ENCODE peak calls at places on chromosomes 16 and 17, in four cellular contexts. K, Z, F and Y are unnamed samples.

GRCh38 chr17:77313831-77314230 is 173.1 kb downstream of the SEC14L1 start:
- DNase-seq in Z (no peak), K (no peak), F (no peak), Y (no peak)

GRCh38 chr17:2398655-2399571 is 1.9 kb downstream of the MNT start:
- DNase-seq in Z (peak), F (peak), K (peak), Y (peak)

GRCh38 chr17:50275279-50275678 is 1.0 kb downstream of the TMEM92 start:
- DNase-seq in K (no peak), Z (no peak), F (no peak), Y (no peak)

GRCh38 chr17:47698749-47699535 is 5.0 kb downstream of the TBKBP1 start:
- DNase-seq in Z (no peak), K (peak), F (peak), Y (peak)

GRCh38 chr17:8718001-8718563 is 26.6 kb downstream of the CCDC42 start:
- DNase-seq in K (no peak), F (no peak), Z (no peak), Y (no peak)

GRCh38 chr16:70801611-70802010 is 653 bp upstream of the VAC14 start:
- DNase-seq in K (no peak), F (no peak), Z (no peak), Y (no peak)

GRCh38 chr17:48541574-48542113 is 3.3 kb downstream of the HOXB2 start:
- DNase-seq in F (peak), K (peak), Z (peak), Y (peak)

GRCh38 chr16:50887500-50887899 is 145.6 kb downstream of the CYLD start:
- DNase-seq in F (no peak), Z (no peak), K (no peak), Y (no peak)

GRCh38 chr17:40980594-40980993 is 3.5 kb downstream of the KRT40 start:
- DNase-seq in F (no peak), Z (no peak), K (peak), Y (no peak)

GRCh38 chr17:17180141-17180603 is 26.0 kb downstream of the PLD6 start:
- DNase-seq in F (peak), K (no peak), Z (peak), Y (peak)

GRCh38 chr16:49843758-49844157 is 12.2 kb downstream of the ZNF423 start:
- DNase-seq in K (no peak), Z (no peak), F (no peak), Y (no peak)

GRCh38 chr16:70730016-70730415 is 44.2 kb upstream of the MTSS2 start:
- DNase-seq in K (no peak), F (no peak), Z (no peak), Y (no peak)

GRCh38 chr16:726438-727290 is at the start of the genes CCDC78 and HAGHL:
- DNase-seq in Z (peak), K (peak), F (peak), Y (peak)

GRCh38 chr16:4613636-4614570 is 785 bp downstream of the UBALD1 start:
- DNase-seq in Z (no peak), K (peak), F (peak), Y (peak)

GRCh38 chr17:79847698-79848369 is 8.6 kb upstream of the CBX4 start:
- DNase-seq in F (no peak), K (no peak), Z (no peak), Y (no peak)

DNA sequence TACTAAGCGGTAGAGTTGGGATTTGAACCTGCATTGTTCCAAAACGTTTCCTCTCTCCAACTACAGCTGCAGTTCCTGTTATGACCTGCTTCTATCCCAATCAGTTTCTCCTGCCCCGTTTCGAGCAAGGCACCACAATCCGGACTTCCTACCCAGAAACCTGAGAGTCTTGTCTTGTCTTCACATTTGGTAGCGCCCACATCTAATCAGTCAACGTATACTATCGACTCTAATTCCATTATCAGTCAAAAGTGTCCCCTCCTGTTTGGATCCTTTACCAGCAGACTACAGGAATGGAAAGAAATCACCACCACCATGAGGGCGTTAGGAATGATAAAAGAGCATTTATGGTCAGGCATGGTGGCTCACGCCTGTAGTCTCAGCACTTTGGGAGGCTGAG is 124.6 kb downstream of the AXIN2 start:
- DNase-seq in K (no peak), F (no peak), Z (no peak), Y (no peak)
- TF ChIP-seq CTCF in K (no peak), F (no peak), Z (no peak), Y (no peak)

DNA sequence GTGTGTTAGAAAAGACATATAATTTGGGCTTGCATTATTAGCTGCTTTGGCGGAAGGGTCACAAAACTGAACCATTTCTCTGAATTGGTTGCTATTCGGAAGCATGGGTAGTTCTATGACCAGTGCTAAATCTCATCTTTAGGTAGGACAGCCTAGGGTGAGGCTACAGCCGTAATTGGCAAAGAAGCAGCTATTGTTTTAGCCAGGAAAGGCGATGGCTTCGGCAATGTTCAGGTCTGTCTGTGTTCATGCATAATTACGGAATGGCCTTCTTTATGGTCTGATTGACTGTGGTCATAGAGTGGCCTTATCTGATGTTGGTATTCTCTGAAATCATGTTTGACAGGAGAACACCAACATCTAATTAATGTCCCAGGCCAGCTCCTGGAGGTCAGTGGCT is 368.4 kb upstream of the HSBP1 start:
- DNase-seq in Z (no peak), K (no peak), F (no peak), Y (no peak)
- TF ChIP-seq CTCF in Z (no peak), K (no peak), F (no peak), Y (no peak)

GRCh38 chr17:61249649-61250301 is 149.9 kb upstream of the TBX2 start:
- DNase-seq in Z (no peak), F (no peak), K (peak), Y (no peak)
- TF ChIP-seq CTCF in Z (no peak), F (no peak), K (no peak), Y (no peak)

GRCh38 chr17:56832446-56832845 is 1.3 kb downstream of the C17orf67 start:
- DNase-seq in Z (no peak), K (no peak), F (no peak), Y (no peak)

GRCh38 chr17:56833023-56833811 is 503 bp downstream of the C17orf67 start:
- DNase-seq in F (peak), K (peak), Z (peak), Y (peak)

GRCh38 chr17:56835259-56835575 is 1.3 kb downstream of the DGKE start:
- DNase-seq in F (no peak), K (peak), Z (no peak), Y (no peak)

GRCh38 chr17:56833812-56834379 is at the start of the genes C17orf67 and DGKE:
- DNase-seq in K (peak), F (peak), Z (peak), Y (peak)

DNA sequence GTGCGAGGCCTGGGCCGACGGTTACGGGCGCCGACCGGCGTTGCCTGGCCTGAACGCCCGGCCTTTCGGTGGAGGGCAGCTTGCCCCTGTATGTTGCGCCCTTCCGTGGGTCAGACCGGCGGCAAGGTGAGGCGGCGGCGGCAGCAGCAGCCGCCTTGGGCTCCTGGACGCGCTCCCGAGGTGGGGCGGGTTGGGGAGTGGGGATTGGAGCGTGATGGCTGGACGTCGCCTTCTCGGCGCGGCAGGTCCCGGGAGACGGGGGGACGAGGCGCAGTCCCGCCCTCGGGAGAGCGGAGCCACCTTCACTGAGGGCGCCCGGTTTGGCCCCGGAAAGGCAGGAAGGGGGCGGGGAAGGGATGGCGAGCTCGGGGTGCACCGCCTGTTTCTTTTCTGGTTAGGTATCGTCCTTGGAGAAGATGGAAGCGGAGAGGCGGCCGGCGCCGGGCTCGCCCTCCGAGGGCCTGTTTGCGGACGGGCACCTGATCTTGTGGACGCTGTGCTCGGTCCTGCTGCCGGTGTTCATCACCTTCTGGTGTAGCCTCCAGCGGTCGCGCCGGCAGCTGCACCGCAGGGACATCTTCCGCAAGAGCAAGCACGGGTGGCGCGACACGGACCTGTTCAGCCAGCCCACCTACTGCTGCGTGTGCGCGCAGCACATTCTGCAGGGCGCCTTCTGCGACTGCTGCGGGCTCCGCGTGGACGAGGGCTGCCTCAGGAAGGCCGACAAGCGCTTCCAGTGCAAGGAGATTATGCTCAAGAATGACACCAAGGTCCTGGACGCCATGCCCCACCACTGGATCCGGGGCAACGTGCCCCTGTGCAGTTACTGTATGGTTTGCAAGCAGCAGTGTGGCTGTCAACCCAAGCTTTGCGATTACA is 668 bp downstream of the DGKE start:
- DNase-seq in K (peak), Z (peak), F (peak), Y (peak)
- TF ChIP-seq CTCF in K (no peak), Z (no peak), F (no peak), Y (no peak)

GRCh38 chr17:65515512-65515911 is 45.9 kb downstream of the AXIN2 start:
- DNase-seq in Z (no peak), K (no peak), F (no peak), Y (no peak)

GRCh38 chr17:65515959-65516948 is 45.2 kb downstream of the AXIN2 start:
- DNase-seq in F (no peak), K (peak), Z (no peak), Y (no peak)

GRCh38 chr17:65514082-65514481 is 47.4 kb downstream of the AXIN2 start:
- DNase-seq in F (no peak), K (no peak), Z (no peak), Y (no peak)

GRCh38 chr17:65518256-65518655 is 43.2 kb downstream of the AXIN2 start:
- DNase-seq in F (no peak), K (no peak), Z (no peak), Y (no peak)

GRCh38 chr17:65514541-65514940 is 46.9 kb downstream of the AXIN2 start:
- DNase-seq in F (no peak), Z (no peak), K (no peak), Y (peak)
- TF ChIP-seq CTCF in F (no peak), Z (no peak), K (no peak), Y (no peak)

GRCh38 chr17:28112199-28112995 is 69.9 kb downstream of the NLK start:
- DNase-seq in K (peak), F (no peak), Z (no peak), Y (no peak)

GRCh38 chr17:28105501-28105900 is 63.0 kb downstream of the NLK start:
- DNase-seq in F (no peak), K (no peak), Z (no peak), Y (no peak)

GRCh38 chr17:28115046-28115445 is 72.6 kb downstream of the NLK start:
- DNase-seq in K (no peak), Z (no peak), F (no peak), Y (no peak)

GRCh38 chr17:28113269-28113668 is 70.8 kb downstream of the NLK start:
- DNase-seq in F (no peak), K (no peak), Z (no peak), Y (no peak)

DNA sequence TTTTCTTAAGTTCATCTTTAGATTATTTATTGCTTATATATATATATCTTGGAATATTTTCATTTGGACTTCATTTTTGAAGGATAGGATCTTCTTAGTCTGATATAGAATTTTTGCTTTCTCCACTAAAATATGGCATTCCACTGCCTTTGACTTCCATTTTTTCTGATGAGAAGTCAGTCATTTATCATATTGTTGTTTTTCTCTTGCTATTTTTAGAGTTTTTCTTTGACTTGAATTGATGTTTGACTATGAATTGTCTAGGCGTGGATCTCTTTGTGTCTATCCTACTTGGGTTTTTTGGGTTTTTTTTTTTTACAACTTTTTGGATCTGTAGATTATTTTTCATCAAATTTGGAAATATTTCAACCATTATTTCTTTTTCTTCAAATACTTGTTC is 67.7 kb downstream of the NLK start:
- DNase-seq in F (no peak), K (no peak), Z (no peak), Y (no peak)
- TF ChIP-seq CTCF in F (no peak), K (no peak), Z (no peak), Y (no peak)

DNA sequence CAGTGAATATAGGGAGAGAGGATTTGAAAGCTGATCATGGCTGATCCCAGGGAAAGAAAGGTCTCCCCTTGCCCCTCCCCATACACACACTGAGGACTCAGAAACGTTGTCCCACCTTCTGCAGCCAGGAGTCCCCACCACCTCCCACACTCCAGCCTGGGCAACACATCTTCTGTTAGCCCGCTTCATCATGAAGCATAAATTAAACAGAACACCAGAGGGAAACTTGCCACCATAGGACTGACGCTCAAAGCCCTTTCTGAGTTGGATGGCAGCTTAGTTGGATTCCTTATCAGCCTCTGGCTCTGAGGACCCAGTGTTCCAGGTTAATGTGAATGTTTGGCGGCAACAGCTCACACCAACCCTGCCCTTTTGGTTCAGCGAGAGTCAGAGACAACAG is 33.9 kb downstream of the ARHGAP27 start:
- DNase-seq in K (no peak), F (no peak), Z (no peak), Y (no peak)
- TF ChIP-seq CTCF in K (peak), F (peak), Z (no peak), Y (no peak)

GRCh38 chr16:28981517-28981916 is 3.3 kb upstream of the LAT start:
- DNase-seq in Z (no peak), K (no peak), F (no peak), Y (peak)
- TF ChIP-seq CTCF in Z (no peak), K (peak), F (peak), Y (peak)

GRCh38 chr17:4366312-4367063 is at the start of gene UBE2G1:
- DNase-seq in F (peak), Z (peak), K (peak), Y (peak)
- TF ChIP-seq CTCF in F (peak), Z (peak), K (peak), Y (peak)